ENCODE peak calls at places on chromosome 14, in seven cellular contexts. One of them, this sample, is unnamed. For H3K4me1, the result is how much of the 10 kb centered on the place peaks cover.

GRCh38 chr14:91220581-91221000 is 23.9 kb downstream of the GPR68 start:
- DNase-seq in left ventricle myocardium inferior: no peak
- DNase-seq in esophagus muscularis mucosa: no peak
- DNase-seq in body of pancreas: no peak
- DNase-seq in GM23338: no peak
- DNase-seq in CD8-positive, alpha-beta T cell: no peak
- DNase-seq in ovary: no peak
- DNase-seq in this sample: no peak

GRCh38 chr14:51014086-51014485 is 69.8 kb upstream of the PYGL start:
- DNase-seq in ovary: no peak
- DNase-seq in GM23338: no peak
- DNase-seq in body of pancreas: no peak
- DNase-seq in CD8-positive, alpha-beta T cell: no peak
- DNase-seq in esophagus muscularis mucosa: no peak
- DNase-seq in left ventricle myocardium inferior: no peak
- DNase-seq in this sample: no peak

GRCh38 chr14:96038920-96039632 is at the start of gene C14orf132:
- DNase-seq in GM23338: peak
- DNase-seq in left ventricle myocardium inferior: peak
- DNase-seq in body of pancreas: peak
- DNase-seq in ovary: peak
- DNase-seq in CD8-positive, alpha-beta T cell: peak
- DNase-seq in esophagus muscularis mucosa: no peak
- DNase-seq in this sample: peak

GRCh38 chr14:29039171-29039570 is 272.6 kb downstream of the FOXG1 start:
- DNase-seq in GM23338: peak
- DNase-seq in ovary: no peak
- DNase-seq in esophagus muscularis mucosa: no peak
- DNase-seq in body of pancreas: no peak
- DNase-seq in left ventricle myocardium inferior: no peak
- DNase-seq in CD8-positive, alpha-beta T cell: no peak
- DNase-seq in this sample: no peak

GRCh38 chr14:69044965-69045555 is 66.0 kb upstream of the ACTN1 start:
- DNase-seq in left ventricle myocardium inferior: peak
- DNase-seq in CD8-positive, alpha-beta T cell: no peak
- DNase-seq in GM23338: no peak
- DNase-seq in esophagus muscularis mucosa: no peak
- DNase-seq in body of pancreas: no peak
- DNase-seq in ovary: peak
- DNase-seq in this sample: no peak

GRCh38 chr14:64732536-64733120 is 28.4 kb downstream of the PLEKHG3 start:
- DNase-seq in GM23338: no peak
- DNase-seq in esophagus muscularis mucosa: no peak
- DNase-seq in left ventricle myocardium inferior: peak
- DNase-seq in body of pancreas: no peak
- DNase-seq in CD8-positive, alpha-beta T cell: no peak
- DNase-seq in ovary: peak
- DNase-seq in this sample: no peak

GRCh38 chr14:72546359-72547035 is 347.4 kb downstream of the DPF3 start:
- DNase-seq in esophagus muscularis mucosa: no peak
- DNase-seq in ovary: no peak
- DNase-seq in body of pancreas: no peak
- DNase-seq in left ventricle myocardium inferior: no peak
- DNase-seq in GM23338: no peak
- DNase-seq in CD8-positive, alpha-beta T cell: no peak
- DNase-seq in this sample: no peak

GRCh38 chr14:103260629-103261124 is 73.4 kb upstream of the EIF5 start:
- DNase-seq in CD8-positive, alpha-beta T cell: no peak
- DNase-seq in left ventricle myocardium inferior: peak
- DNase-seq in esophagus muscularis mucosa: no peak
- DNase-seq in ovary: peak
- DNase-seq in body of pancreas: peak
- DNase-seq in GM23338: no peak
- DNase-seq in this sample: peak

GRCh38 chr14:75259510-75259855 is 19.1 kb upstream of the FOS start:
- DNase-seq in left ventricle myocardium inferior: no peak
- DNase-seq in ovary: no peak
- DNase-seq in esophagus muscularis mucosa: no peak
- DNase-seq in body of pancreas: no peak
- DNase-seq in CD8-positive, alpha-beta T cell: no peak
- DNase-seq in GM23338: peak
- DNase-seq in this sample: peak

GRCh38 chr14:55688566-55688965 is 108.6 kb downstream of the KTN1 start:
- DNase-seq in CD8-positive, alpha-beta T cell: no peak
- DNase-seq in ovary: no peak
- DNase-seq in body of pancreas: no peak
- DNase-seq in esophagus muscularis mucosa: no peak
- DNase-seq in GM23338: no peak
- DNase-seq in left ventricle myocardium inferior: no peak
- DNase-seq in this sample: no peak

GRCh38 chr14:96811265-96811664 is 14.1 kb downstream of the VRK1 start:
- DNase-seq in GM23338: no peak
- DNase-seq in CD8-positive, alpha-beta T cell: no peak
- DNase-seq in ovary: no peak
- DNase-seq in body of pancreas: no peak
- DNase-seq in left ventricle myocardium inferior: no peak
- DNase-seq in esophagus muscularis mucosa: no peak
- DNase-seq in this sample: no peak

GRCh38 chr14:24795406-24795805 is 161.4 kb upstream of the GZMB start:
- DNase-seq in body of pancreas: no peak
- DNase-seq in left ventricle myocardium inferior: no peak
- DNase-seq in esophagus muscularis mucosa: no peak
- DNase-seq in GM23338: no peak
- DNase-seq in CD8-positive, alpha-beta T cell: no peak
- DNase-seq in ovary: no peak
- DNase-seq in this sample: no peak

GRCh38 chr14:32588448-32589320 is 259.6 kb downstream of the AKAP6 start:
- DNase-seq in GM23338: peak
- DNase-seq in left ventricle myocardium inferior: no peak
- DNase-seq in ovary: no peak
- DNase-seq in body of pancreas: peak
- DNase-seq in CD8-positive, alpha-beta T cell: no peak
- DNase-seq in esophagus muscularis mucosa: no peak
- DNase-seq in this sample: peak

GRCh38 chr14:50944647-50945413 is 547 bp upstream of the PYGL start:
- DNase-seq in esophagus muscularis mucosa: no peak
- DNase-seq in body of pancreas: peak
- DNase-seq in left ventricle myocardium inferior: peak
- DNase-seq in ovary: peak
- DNase-seq in GM23338: no peak
- DNase-seq in CD8-positive, alpha-beta T cell: no peak
- DNase-seq in this sample: no peak

GRCh38 chr14:91282954-91283645 is 38.6 kb upstream of the GPR68 start:
- DNase-seq in ovary: no peak
- DNase-seq in GM23338: no peak
- DNase-seq in body of pancreas: no peak
- DNase-seq in esophagus muscularis mucosa: no peak
- DNase-seq in left ventricle myocardium inferior: no peak
- DNase-seq in CD8-positive, alpha-beta T cell: no peak
- DNase-seq in this sample: no peak

GRCh38 chr14:32509632-32510187 is 180.6 kb downstream of the AKAP6 start:
- DNase-seq in ovary: peak
- DNase-seq in GM23338: no peak
- DNase-seq in esophagus muscularis mucosa: no peak
- DNase-seq in left ventricle myocardium inferior: peak
- DNase-seq in CD8-positive, alpha-beta T cell: no peak
- DNase-seq in body of pancreas: peak
- DNase-seq in this sample: no peak

GRCh38 chr14:100054553-100055075 is 10.6 kb upstream of the EVL start:
- DNase-seq in esophagus muscularis mucosa: no peak
- DNase-seq in left ventricle myocardium inferior: no peak
- DNase-seq in CD8-positive, alpha-beta T cell: no peak
- DNase-seq in GM23338: no peak
- DNase-seq in body of pancreas: no peak
- DNase-seq in ovary: no peak
- DNase-seq in this sample: no peak

GRCh38 chr14:100056964-100057817 is 8.0 kb upstream of the EVL start:
- DNase-seq in left ventricle myocardium inferior: no peak
- DNase-seq in esophagus muscularis mucosa: no peak
- DNase-seq in ovary: no peak
- DNase-seq in body of pancreas: no peak
- DNase-seq in GM23338: peak
- DNase-seq in CD8-positive, alpha-beta T cell: no peak
- DNase-seq in this sample: peak

GRCh38 chr14:100059433-100059781 is 5.8 kb upstream of the EVL start:
- DNase-seq in ovary: no peak
- DNase-seq in esophagus muscularis mucosa: no peak
- DNase-seq in CD8-positive, alpha-beta T cell: no peak
- DNase-seq in left ventricle myocardium inferior: no peak
- DNase-seq in body of pancreas: no peak
- DNase-seq in GM23338: no peak
- DNase-seq in this sample: no peak

GRCh38 chr14:100058777-100059432 is 6.3 kb upstream of the EVL start:
- DNase-seq in left ventricle myocardium inferior: no peak
- DNase-seq in esophagus muscularis mucosa: no peak
- DNase-seq in CD8-positive, alpha-beta T cell: no peak
- DNase-seq in ovary: no peak
- DNase-seq in GM23338: no peak
- DNase-seq in body of pancreas: no peak
- DNase-seq in this sample: no peak

GRCh38 chr14:100056431-100056830 is 8.8 kb upstream of the EVL start:
- DNase-seq in GM23338: no peak
- DNase-seq in body of pancreas: no peak
- DNase-seq in ovary: no peak
- DNase-seq in esophagus muscularis mucosa: no peak
- DNase-seq in CD8-positive, alpha-beta T cell: no peak
- DNase-seq in left ventricle myocardium inferior: no peak
- DNase-seq in this sample: peak
- H3K4me1 ChIP-seq in GM23338: under half
- H3K4me1 ChIP-seq in body of pancreas: under half
- H3K4me1 ChIP-seq in ovary: under half
- H3K4me1 ChIP-seq in esophagus muscularis mucosa: under half
- H3K4me1 ChIP-seq in CD8-positive, alpha-beta T cell: half or more
- H3K4me1 ChIP-seq in left ventricle myocardium inferior: under half
- H3K4me1 ChIP-seq in this sample: under half

GRCh38 chr14:35752380-35752779 is 56.7 kb downstream of the RALGAPA1 start:
- DNase-seq in ovary: no peak
- DNase-seq in esophagus muscularis mucosa: no peak
- DNase-seq in body of pancreas: no peak
- DNase-seq in left ventricle myocardium inferior: no peak
- DNase-seq in CD8-positive, alpha-beta T cell: no peak
- DNase-seq in GM23338: no peak
- DNase-seq in this sample: no peak

GRCh38 chr14:35742448-35742847 is 66.6 kb downstream of the RALGAPA1 start:
- DNase-seq in left ventricle myocardium inferior: no peak
- DNase-seq in esophagus muscularis mucosa: no peak
- DNase-seq in ovary: no peak
- DNase-seq in body of pancreas: no peak
- DNase-seq in GM23338: no peak
- DNase-seq in CD8-positive, alpha-beta T cell: no peak
- DNase-seq in this sample: no peak

GRCh38 chr14:35742032-35742371 is 67.1 kb downstream of the RALGAPA1 start:
- DNase-seq in GM23338: no peak
- DNase-seq in esophagus muscularis mucosa: no peak
- DNase-seq in body of pancreas: no peak
- DNase-seq in left ventricle myocardium inferior: no peak
- DNase-seq in CD8-positive, alpha-beta T cell: no peak
- DNase-seq in ovary: no peak
- DNase-seq in this sample: no peak

GRCh38 chr14:35750202-35750904 is 58.7 kb downstream of the RALGAPA1 start:
- DNase-seq in CD8-positive, alpha-beta T cell: no peak
- DNase-seq in left ventricle myocardium inferior: no peak
- DNase-seq in body of pancreas: no peak
- DNase-seq in ovary: no peak
- DNase-seq in esophagus muscularis mucosa: no peak
- DNase-seq in GM23338: no peak
- DNase-seq in this sample: no peak

GRCh38 chr14:35747379-35747778 is 61.7 kb downstream of the RALGAPA1 start:
- DNase-seq in left ventricle myocardium inferior: no peak
- DNase-seq in GM23338: peak
- DNase-seq in CD8-positive, alpha-beta T cell: no peak
- DNase-seq in body of pancreas: no peak
- DNase-seq in esophagus muscularis mucosa: no peak
- DNase-seq in ovary: no peak
- DNase-seq in this sample: no peak
- H3K27ac ChIP-seq in left ventricle myocardium inferior: no peak
- H3K27ac ChIP-seq in GM23338: no peak
- H3K27ac ChIP-seq in CD8-positive, alpha-beta T cell: no peak
- H3K27ac ChIP-seq in body of pancreas: no peak
- H3K27ac ChIP-seq in esophagus muscularis mucosa: no peak
- H3K27ac ChIP-seq in ovary: no peak
- H3K27ac ChIP-seq in this sample: no peak

GRCh38 chr14:61514006-61514830 is 181.1 kb upstream of the HIF1A start:
- DNase-seq in GM23338: no peak
- DNase-seq in ovary: no peak
- DNase-seq in CD8-positive, alpha-beta T cell: no peak
- DNase-seq in body of pancreas: no peak
- DNase-seq in left ventricle myocardium inferior: no peak
- DNase-seq in esophagus muscularis mucosa: no peak
- DNase-seq in this sample: peak

GRCh38 chr14:61515436-61516124 is 179.7 kb upstream of the HIF1A start:
- DNase-seq in body of pancreas: no peak
- DNase-seq in ovary: no peak
- DNase-seq in CD8-positive, alpha-beta T cell: no peak
- DNase-seq in GM23338: no peak
- DNase-seq in esophagus muscularis mucosa: no peak
- DNase-seq in left ventricle myocardium inferior: no peak
- DNase-seq in this sample: no peak

GRCh38 chr14:61516957-61517356 is 178.4 kb upstream of the HIF1A start:
- DNase-seq in body of pancreas: no peak
- DNase-seq in GM23338: no peak
- DNase-seq in left ventricle myocardium inferior: no peak
- DNase-seq in CD8-positive, alpha-beta T cell: no peak
- DNase-seq in esophagus muscularis mucosa: no peak
- DNase-seq in ovary: no peak
- DNase-seq in this sample: peak

GRCh38 chr14:61516125-61516740 is 179.1 kb upstream of the HIF1A start:
- DNase-seq in left ventricle myocardium inferior: no peak
- DNase-seq in GM23338: no peak
- DNase-seq in CD8-positive, alpha-beta T cell: no peak
- DNase-seq in body of pancreas: no peak
- DNase-seq in ovary: no peak
- DNase-seq in esophagus muscularis mucosa: no peak
- DNase-seq in this sample: peak

DNA sequence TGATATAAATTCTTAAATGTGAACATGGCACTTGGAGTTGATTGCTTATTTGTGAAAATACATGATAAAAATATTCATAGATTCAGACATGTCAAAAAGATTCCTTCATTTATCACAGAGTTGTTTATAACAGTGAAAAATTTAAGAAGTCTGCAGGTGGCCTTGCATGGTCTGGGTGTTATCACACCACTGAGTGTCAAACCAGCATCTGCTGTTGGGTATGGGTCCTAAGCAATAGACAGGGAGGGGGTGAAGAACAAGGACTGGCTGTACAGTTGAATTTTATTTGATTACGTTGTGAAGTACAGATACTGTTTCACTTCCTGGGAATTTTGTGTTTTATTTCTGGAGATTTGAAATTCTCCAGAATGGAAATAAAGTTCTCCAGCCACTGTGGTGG is 180.4 kb upstream of the HIF1A start:
- DNase-seq in body of pancreas: no peak
- DNase-seq in ovary: no peak
- DNase-seq in esophagus muscularis mucosa: no peak
- DNase-seq in GM23338: no peak
- DNase-seq in left ventricle myocardium inferior: no peak
- DNase-seq in CD8-positive, alpha-beta T cell: no peak
- DNase-seq in this sample: no peak
- H3K4me1 ChIP-seq in body of pancreas: half or more
- H3K4me1 ChIP-seq in ovary: under half
- H3K4me1 ChIP-seq in esophagus muscularis mucosa: half or more
- H3K4me1 ChIP-seq in GM23338: under half
- H3K4me1 ChIP-seq in left ventricle myocardium inferior: half or more
- H3K4me1 ChIP-seq in CD8-positive, alpha-beta T cell: half or more
- H3K4me1 ChIP-seq in this sample: under half

GRCh38 chr14:20415723-20416622 is 2.7 kb upstream of the TEP1 start:
- DNase-seq in GM23338: peak
- DNase-seq in body of pancreas: no peak
- DNase-seq in ovary: no peak
- DNase-seq in CD8-positive, alpha-beta T cell: no peak
- DNase-seq in left ventricle myocardium inferior: no peak
- DNase-seq in esophagus muscularis mucosa: no peak
- DNase-seq in this sample: peak
- H3K27ac ChIP-seq in GM23338: no peak
- H3K27ac ChIP-seq in body of pancreas: peak
- H3K27ac ChIP-seq in ovary: no peak
- H3K27ac ChIP-seq in CD8-positive, alpha-beta T cell: no peak
- H3K27ac ChIP-seq in left ventricle myocardium inferior: no peak
- H3K27ac ChIP-seq in esophagus muscularis mucosa: no peak
- H3K27ac ChIP-seq in this sample: no peak

This sample was measured in cardiac muscle cell.